ENCODE peak calls at places on chromosomes 12 and 14, in nine cellular contexts. One of them, this sample, is unnamed.

GRCh38 chr12:54052745-54053624 is 650 bp upstream of the HOXC4 start:
- DNase-seq in tibial nerve: no peak
- DNase-seq in transverse colon: no peak
- DNase-seq in A549: no peak
- DNase-seq in suprapubic skin: no peak
- DNase-seq in SK-N-SH: peak; percentile 84
- DNase-seq in H1: no peak
- DNase-seq in stomach: no peak
- DNase-seq in sigmoid colon: no peak
- DNase-seq in this sample: peak; percentile 55

GRCh38 chr14:49621114-49621881 is 699 bp downstream of the MGAT2 start:
- DNase-seq in H1: no peak
- DNase-seq in stomach: peak; percentile 63
- DNase-seq in SK-N-SH: peak; percentile 76
- DNase-seq in sigmoid colon: peak; percentile 86
- DNase-seq in tibial nerve: peak; percentile 34
- DNase-seq in suprapubic skin: peak; percentile 87
- DNase-seq in A549: peak; percentile 80
- DNase-seq in transverse colon: peak; percentile 75
- DNase-seq in this sample: peak; percentile 85

GRCh38 chr12:16184691-16185090 is 92.8 kb downstream of the SLC15A5 start:
- DNase-seq in A549: no peak
- DNase-seq in sigmoid colon: no peak
- DNase-seq in SK-N-SH: no peak
- DNase-seq in stomach: no peak
- DNase-seq in tibial nerve: no peak
- DNase-seq in transverse colon: no peak
- DNase-seq in suprapubic skin: no peak
- DNase-seq in H1: no peak
- DNase-seq in this sample: no peak

GRCh38 chr12:130014485-130014807 is 110.6 kb upstream of the TMEM132D start:
- DNase-seq in sigmoid colon: no peak
- DNase-seq in H1: no peak
- DNase-seq in tibial nerve: no peak
- DNase-seq in SK-N-SH: peak; percentile 51
- DNase-seq in stomach: no peak
- DNase-seq in A549: peak; percentile 17
- DNase-seq in suprapubic skin: no peak
- DNase-seq in transverse colon: no peak
- DNase-seq in this sample: no peak

GRCh38 chr12:46354111-46354798 is 18.3 kb downstream of the SLC38A2 start:
- DNase-seq in sigmoid colon: no peak
- DNase-seq in suprapubic skin: no peak
- DNase-seq in H1: no peak
- DNase-seq in tibial nerve: no peak
- DNase-seq in A549: no peak
- DNase-seq in stomach: no peak
- DNase-seq in transverse colon: no peak
- DNase-seq in SK-N-SH: no peak
- DNase-seq in this sample: no peak

GRCh38 chr12:25074954-25075353 is 120.0 kb downstream of the DNAI7 start:
- DNase-seq in H1: no peak
- DNase-seq in sigmoid colon: no peak
- DNase-seq in suprapubic skin: no peak
- DNase-seq in tibial nerve: no peak
- DNase-seq in SK-N-SH: no peak
- DNase-seq in transverse colon: no peak
- DNase-seq in A549: no peak
- DNase-seq in stomach: no peak
- DNase-seq in this sample: no peak

GRCh38 chr12:110536834-110537604 is 34.9 kb downstream of the RAD9B start:
- DNase-seq in H1: no peak
- DNase-seq in stomach: no peak
- DNase-seq in tibial nerve: no peak
- DNase-seq in transverse colon: no peak
- DNase-seq in sigmoid colon: no peak
- DNase-seq in suprapubic skin: no peak
- DNase-seq in SK-N-SH: no peak
- DNase-seq in A549: no peak
- DNase-seq in this sample: no peak

GRCh38 chr12:51906452-51907082 is 737 bp upstream of the ACVRL1 start:
- DNase-seq in SK-N-SH: peak; percentile 47
- DNase-seq in suprapubic skin: peak; percentile 82
- DNase-seq in H1: no peak
- DNase-seq in sigmoid colon: peak; percentile 70
- DNase-seq in A549: no peak
- DNase-seq in stomach: no peak
- DNase-seq in tibial nerve: no peak
- DNase-seq in transverse colon: no peak
- DNase-seq in this sample: no peak

GRCh38 chr12:57740656-57741412 is 2.3 kb upstream of the AGAP2 start:
- DNase-seq in suprapubic skin: no peak
- DNase-seq in sigmoid colon: no peak
- DNase-seq in stomach: no peak
- DNase-seq in tibial nerve: no peak
- DNase-seq in SK-N-SH: no peak
- DNase-seq in A549: no peak
- DNase-seq in transverse colon: peak; percentile 58
- DNase-seq in H1: no peak
- DNase-seq in this sample: no peak

GRCh38 chr12:68665016-68665569 is 21.7 kb upstream of the NUP107 start:
- DNase-seq in transverse colon: no peak
- DNase-seq in SK-N-SH: no peak
- DNase-seq in stomach: no peak
- DNase-seq in sigmoid colon: no peak
- DNase-seq in A549: peak; percentile 5
- DNase-seq in H1: no peak
- DNase-seq in suprapubic skin: no peak
- DNase-seq in tibial nerve: no peak
- DNase-seq in this sample: no peak

GRCh38 chr12:28024231-28024995 is 51.9 kb upstream of the PTHLH start:
- DNase-seq in A549: peak; percentile 75
- DNase-seq in sigmoid colon: no peak
- DNase-seq in suprapubic skin: no peak
- DNase-seq in tibial nerve: no peak
- DNase-seq in SK-N-SH: no peak
- DNase-seq in transverse colon: no peak
- DNase-seq in stomach: no peak
- DNase-seq in H1: no peak
- DNase-seq in this sample: no peak

GRCh38 chr12:66942741-66943465 is 264.0 kb upstream of the GRIP1 start:
- DNase-seq in sigmoid colon: no peak
- DNase-seq in stomach: no peak
- DNase-seq in transverse colon: no peak
- DNase-seq in SK-N-SH: peak; percentile 4
- DNase-seq in H1: no peak
- DNase-seq in A549: no peak
- DNase-seq in tibial nerve: no peak
- DNase-seq in suprapubic skin: no peak
- DNase-seq in this sample: no peak

GRCh38 chr14:96284008-96284407 is 28.0 kb downstream of the BDKRB1 start:
- DNase-seq in H1: no peak
- DNase-seq in suprapubic skin: no peak
- DNase-seq in A549: no peak
- DNase-seq in stomach: no peak
- DNase-seq in tibial nerve: no peak
- DNase-seq in transverse colon: no peak
- DNase-seq in SK-N-SH: no peak
- DNase-seq in sigmoid colon: no peak
- DNase-seq in this sample: no peak

GRCh38 chr12:27545666-27546065 is 21.7 kb downstream of the PPFIBP1 start:
- DNase-seq in transverse colon: no peak
- DNase-seq in sigmoid colon: no peak
- DNase-seq in H1: no peak
- DNase-seq in SK-N-SH: no peak
- DNase-seq in stomach: no peak
- DNase-seq in tibial nerve: no peak
- DNase-seq in A549: no peak
- DNase-seq in suprapubic skin: no peak
- DNase-seq in this sample: no peak

GRCh38 chr12:30847259-30847658 is 79.3 kb upstream of the TSPAN11 start:
- DNase-seq in sigmoid colon: no peak
- DNase-seq in H1: no peak
- DNase-seq in stomach: no peak
- DNase-seq in transverse colon: no peak
- DNase-seq in tibial nerve: no peak
- DNase-seq in suprapubic skin: no peak
- DNase-seq in SK-N-SH: peak; percentile 44
- DNase-seq in A549: peak; percentile 81
- DNase-seq in this sample: no peak

GRCh38 chr12:91662021-91662420 is 479.4 kb upstream of the DCN start:
- DNase-seq in transverse colon: no peak
- DNase-seq in H1: no peak
- DNase-seq in sigmoid colon: no peak
- DNase-seq in suprapubic skin: no peak
- DNase-seq in tibial nerve: no peak
- DNase-seq in SK-N-SH: no peak
- DNase-seq in A549: no peak
- DNase-seq in stomach: no peak
- DNase-seq in this sample: no peak

GRCh38 chr14:75454963-75455546 is 27.2 kb downstream of the JDP2 start:
- DNase-seq in transverse colon: peak; percentile 53
- DNase-seq in sigmoid colon: peak; percentile 89
- DNase-seq in H1: no peak
- DNase-seq in SK-N-SH: peak; percentile 50
- DNase-seq in tibial nerve: peak; percentile 65
- DNase-seq in stomach: peak; percentile 65
- DNase-seq in suprapubic skin: no peak
- DNase-seq in A549: peak; percentile 31
- DNase-seq in this sample: peak; percentile 74

DNA sequence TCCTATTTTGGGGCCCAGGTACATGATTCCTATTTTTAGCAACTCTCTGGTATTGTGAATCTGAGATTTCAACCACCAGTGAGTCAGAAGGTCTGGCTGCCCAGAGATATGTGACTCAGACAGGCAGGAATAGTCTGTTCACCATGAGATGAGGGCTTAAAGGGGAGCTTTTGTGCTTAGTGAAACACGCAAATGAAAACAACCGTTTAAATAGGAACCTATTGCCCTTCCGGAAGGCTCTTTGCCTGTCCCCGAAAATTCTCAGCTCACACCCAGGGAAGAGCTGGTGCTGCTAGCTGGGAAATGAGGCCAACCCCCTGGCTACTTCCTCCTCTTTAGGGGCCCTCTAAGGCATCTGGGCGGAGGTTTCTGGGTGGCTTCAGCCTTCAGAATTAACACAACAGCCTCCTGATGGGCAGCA is 283.6 kb downstream of the CACNA1C start:
- DNase-seq in transverse colon: no peak
- DNase-seq in H1: no peak
- DNase-seq in suprapubic skin: no peak
- DNase-seq in stomach: no peak
- DNase-seq in A549: peak; percentile 37
- DNase-seq in tibial nerve: no peak
- DNase-seq in SK-N-SH: no peak
- DNase-seq in sigmoid colon: no peak
- DNase-seq in this sample: no peak
- TF ChIP-seq EP300 in transverse colon: no peak
- TF ChIP-seq EP300 in H1: no peak
- TF ChIP-seq EP300 in suprapubic skin: no peak
- TF ChIP-seq EP300 in stomach: no peak
- TF ChIP-seq EP300 in A549: no peak
- TF ChIP-seq EP300 in tibial nerve: no peak
- TF ChIP-seq EP300 in SK-N-SH: no peak
- TF ChIP-seq EP300 in sigmoid colon: no peak
- TF ChIP-seq EP300 in this sample: no peak

DNA sequence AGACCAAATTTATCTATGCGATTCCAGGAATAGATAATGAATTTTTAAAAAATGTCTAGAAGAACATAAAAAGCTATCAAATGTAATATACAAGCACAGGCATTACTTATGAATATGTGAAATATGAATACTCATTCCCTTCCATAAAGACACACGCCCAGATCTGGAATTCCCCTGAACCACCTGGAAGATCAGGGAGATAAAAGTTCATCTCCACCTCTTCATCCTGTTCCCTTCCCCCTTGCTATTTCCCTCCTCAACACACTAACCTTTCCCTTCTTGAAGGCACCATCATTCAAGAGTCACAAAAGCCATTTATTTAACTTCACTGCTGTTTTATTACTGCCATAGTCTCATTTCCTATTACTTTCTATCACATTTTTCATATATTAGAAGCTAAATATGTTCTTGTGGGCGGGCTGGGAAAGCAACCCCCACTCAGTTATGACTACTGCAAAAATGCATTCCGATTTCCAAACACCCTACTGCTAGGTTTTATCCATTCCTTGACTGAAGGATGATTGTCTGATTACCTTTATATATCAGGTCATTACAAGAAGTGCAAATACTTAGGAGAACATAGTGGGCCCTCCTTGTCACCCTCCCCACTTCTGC is 16.1 kb downstream of the FGD6 start:
- DNase-seq in suprapubic skin: no peak
- DNase-seq in A549: peak; percentile 89
- DNase-seq in H1: no peak
- DNase-seq in sigmoid colon: no peak
- DNase-seq in SK-N-SH: no peak
- DNase-seq in transverse colon: no peak
- DNase-seq in tibial nerve: no peak
- DNase-seq in stomach: no peak
- DNase-seq in this sample: no peak
- TF ChIP-seq EP300 in suprapubic skin: no peak
- TF ChIP-seq EP300 in A549: peak; percentile 61
- TF ChIP-seq EP300 in H1: no peak
- TF ChIP-seq EP300 in sigmoid colon: no peak
- TF ChIP-seq EP300 in SK-N-SH: no peak
- TF ChIP-seq EP300 in transverse colon: no peak
- TF ChIP-seq EP300 in tibial nerve: no peak
- TF ChIP-seq EP300 in stomach: no peak
- TF ChIP-seq EP300 in this sample: no peak

DNA sequence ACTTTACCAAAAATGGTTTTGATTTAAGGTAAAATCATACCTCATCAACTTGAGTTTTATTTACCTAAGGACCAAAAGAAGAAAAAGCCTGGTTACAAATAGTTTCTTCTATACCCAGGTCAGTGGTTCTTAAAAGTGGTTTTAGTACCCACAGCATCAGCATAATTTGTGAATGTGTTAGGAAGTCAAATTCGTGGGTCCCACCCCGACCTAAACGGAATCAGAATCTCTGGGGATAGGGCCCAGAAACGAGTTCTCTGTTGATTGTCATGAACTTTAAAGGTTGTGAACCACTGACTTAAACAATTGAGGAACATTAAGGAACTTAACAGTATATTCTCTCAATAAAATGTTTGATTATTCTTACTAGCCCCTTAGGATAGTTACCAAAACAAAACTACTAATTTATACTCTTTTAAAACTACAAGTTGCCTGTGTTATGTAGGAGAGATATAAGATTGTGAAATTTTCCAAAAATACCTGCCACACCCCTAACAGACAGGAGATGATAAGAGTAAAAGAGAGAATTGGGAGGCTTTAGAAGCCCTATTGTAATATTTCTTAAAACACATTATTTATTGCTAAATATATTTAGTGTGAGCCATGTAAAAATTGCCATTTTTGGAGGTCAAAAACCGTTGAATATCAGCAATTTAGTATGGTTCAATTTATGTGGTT is 669 bp upstream of the SLC25A21 start:
- DNase-seq in tibial nerve: no peak
- DNase-seq in suprapubic skin: no peak
- DNase-seq in stomach: no peak
- DNase-seq in SK-N-SH: no peak
- DNase-seq in A549: no peak
- DNase-seq in transverse colon: no peak
- DNase-seq in sigmoid colon: no peak
- DNase-seq in H1: no peak
- DNase-seq in this sample: no peak
- TF ChIP-seq EP300 in tibial nerve: no peak
- TF ChIP-seq EP300 in suprapubic skin: no peak
- TF ChIP-seq EP300 in stomach: no peak
- TF ChIP-seq EP300 in SK-N-SH: no peak
- TF ChIP-seq EP300 in A549: no peak
- TF ChIP-seq EP300 in transverse colon: no peak
- TF ChIP-seq EP300 in sigmoid colon: no peak
- TF ChIP-seq EP300 in H1: no peak
- TF ChIP-seq EP300 in this sample: no peak

GRCh38 chr12:76562158-76562557 is 2.6 kb upstream of the OSBPL8 start:
- DNase-seq in SK-N-SH: no peak
- DNase-seq in transverse colon: no peak
- DNase-seq in stomach: no peak
- DNase-seq in tibial nerve: no peak
- DNase-seq in A549: no peak
- DNase-seq in H1: no peak
- DNase-seq in sigmoid colon: no peak
- DNase-seq in suprapubic skin: no peak
- DNase-seq in this sample: no peak
- TF ChIP-seq EP300 in SK-N-SH: no peak
- TF ChIP-seq EP300 in transverse colon: no peak
- TF ChIP-seq EP300 in stomach: no peak
- TF ChIP-seq EP300 in tibial nerve: no peak
- TF ChIP-seq EP300 in A549: no peak
- TF ChIP-seq EP300 in H1: no peak
- TF ChIP-seq EP300 in sigmoid colon: no peak
- TF ChIP-seq EP300 in suprapubic skin: no peak
- TF ChIP-seq EP300 in this sample: no peak

This sample was measured in ovary.